ENCODE peak calls at places on chromosome 10, in eight cellular contexts. U is thoracic aorta, K is astrocyte of the spinal cord, N is neuronal stem cell, F is AG10803, H is brain microvascular endothelial cell, R is neural progenitor cell, J is BJ. I is an unnamed sample.

GRCh38 chr10:60846173-60846572 is 67.9 kb downstream of the CDK1 start:
- DNase-seq in U (no peak), K (peak; percentile 8), N (no peak), F (peak; percentile 62), H (peak; percentile 36), R (no peak), J (no peak), I (no peak)

GRCh38 chr10:12129222-12130111 is at the start of gene SEC61A2:
- DNase-seq in U (peak; percentile 64), K (peak; percentile 85), N (peak; percentile 94), F (peak; percentile 85), H (peak; percentile 78), R (peak; percentile 98), J (peak; percentile 32), I (peak; percentile 52)

GRCh38 chr10:43679509-43679908 is 30.8 kb upstream of the ZNF32 start:
- DNase-seq in U (no peak), K (no peak), N (no peak), F (peak; percentile 55), H (no peak), R (no peak), J (no peak), I (no peak)

GRCh38 chr10:34868589-34868988 is 53.5 kb upstream of the PARD3 start:
- DNase-seq in U (no peak), K (no peak), N (no peak), F (no peak), H (no peak), R (no peak), J (no peak), I (no peak)

GRCh38 chr10:132762267-132762666 is 23.7 kb downstream of the NKX6-2 start:
- DNase-seq in U (no peak), K (no peak), N (no peak), F (no peak), H (no peak), R (no peak), J (no peak), I (no peak)

GRCh38 chr10:98267069-98267893 is 713 bp downstream of the LOXL4 start:
- DNase-seq in U (no peak), K (no peak), N (no peak), F (peak; percentile 49), H (no peak), R (no peak), J (no peak), I (no peak)

GRCh38 chr10:118981946-118982345 is 47.6 kb upstream of the NANOS1 start:
- DNase-seq in U (no peak), K (no peak), N (no peak), F (no peak), H (no peak), R (no peak), J (no peak), I (no peak)

GRCh38 chr10:21385996-21386620 is 139.4 kb downstream of the SKIDA1 start:
- DNase-seq in U (no peak), K (no peak), N (no peak), F (no peak), H (no peak), R (no peak), J (no peak), I (no peak)

GRCh38 chr10:130265542-130265941 is 129.4 kb downstream of the GLRX3 start:
- DNase-seq in U (no peak), K (no peak), N (no peak), F (no peak), H (no peak), R (no peak), J (no peak), I (no peak)

GRCh38 chr10:115947104-115947503 is 325.9 kb downstream of the GFRA1 start:
- DNase-seq in U (no peak), K (peak; percentile 52), N (no peak), F (peak; percentile 88), H (no peak), R (no peak), J (no peak), I (no peak)

GRCh38 chr10:67608001-67608400 is 88.0 kb downstream of the CTNNA3 start:
- DNase-seq in U (no peak), K (no peak), N (no peak), F (no peak), H (no peak), R (no peak), J (no peak), I (no peak)

GRCh38 chr10:75405201-75406143 is 3.9 kb upstream of the ZNF503 start:
- DNase-seq in U (no peak), K (peak; percentile 29), N (peak; percentile 30), F (no peak), H (no peak), R (peak; percentile 78), J (no peak), I (no peak)

GRCh38 chr10:9262770-9263169 is 1208.3 kb downstream of the GATA3 start:
- DNase-seq in U (no peak), K (no peak), N (no peak), F (no peak), H (peak; percentile 42), R (no peak), J (no peak), I (no peak)

DNA sequence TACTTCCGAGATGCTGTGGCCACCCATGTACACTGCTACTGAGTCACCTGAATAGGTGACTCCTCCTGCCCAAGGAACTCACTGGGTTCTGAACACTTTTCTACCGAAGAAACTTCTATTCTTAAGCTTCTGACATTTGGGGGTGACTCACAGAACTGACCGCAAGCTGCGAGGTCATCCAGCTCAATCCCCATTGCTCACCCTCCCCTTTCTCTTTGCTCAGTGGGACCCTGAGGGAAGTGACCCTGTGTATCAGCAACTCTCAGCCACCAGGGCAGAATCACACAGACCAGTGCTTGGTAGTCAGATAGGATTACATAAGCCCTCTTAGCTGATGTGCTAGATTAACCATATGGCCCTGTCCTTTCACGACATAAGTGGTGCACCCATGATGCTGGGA is 46.3 kb downstream of the INSYN2A start:
- DNase-seq in U (no peak), K (peak; percentile 70), N (no peak), F (peak; percentile 45), H (peak; percentile 47), R (no peak), J (no peak), I (no peak)
- H3K4me3 ChIP-seq in U (no peak overlapping the region), K (no peak overlapping the region), N (no peak overlapping the region), F (no peak overlapping the region), H (no peak overlapping the region), R (no peak overlapping the region), J (no peak overlapping the region), I (no peak overlapping the region)

GRCh38 chr10:13827418-13827817 is 240.7 kb downstream of the PRPF18 start:
- DNase-seq in U (no peak), K (peak; percentile 49), N (no peak), F (no peak), H (no peak), R (no peak), J (no peak), I (no peak)
- H3K4me3 ChIP-seq in U (peak overlapping the region; percentile 71), K (peak overlapping the region; percentile 12), N (no peak overlapping the region), F (no peak overlapping the region), H (no peak overlapping the region), R (no peak overlapping the region), J (peak overlapping the region; percentile 7), I (no peak overlapping the region)

GRCh38 chr10:44962870-44963738 is 3.5 kb downstream of the RASSF4 start:
- DNase-seq in U (no peak), K (no peak), N (no peak), F (no peak), H (no peak), R (peak; percentile 76), J (no peak), I (peak; percentile 71)
- H3K4me3 ChIP-seq in U (no peak overlapping the region), K (no peak overlapping the region), N (no peak overlapping the region), F (no peak overlapping the region), H (no peak overlapping the region), R (peak overlapping the region; percentile 29), J (no peak overlapping the region), I (no peak overlapping the region)

GRCh38 chr10:61866700-61867368 is 34.7 kb upstream of the ARID5B start:
- DNase-seq in U (no peak), K (no peak), N (no peak), F (no peak), H (no peak), R (no peak), J (no peak), I (no peak)
- H3K4me3 ChIP-seq in U (peak overlapping the region; percentile 83), K (no peak overlapping the region), N (no peak overlapping the region), F (no peak overlapping the region), H (no peak overlapping the region), R (no peak overlapping the region), J (no peak overlapping the region), I (no peak overlapping the region)

DNA sequence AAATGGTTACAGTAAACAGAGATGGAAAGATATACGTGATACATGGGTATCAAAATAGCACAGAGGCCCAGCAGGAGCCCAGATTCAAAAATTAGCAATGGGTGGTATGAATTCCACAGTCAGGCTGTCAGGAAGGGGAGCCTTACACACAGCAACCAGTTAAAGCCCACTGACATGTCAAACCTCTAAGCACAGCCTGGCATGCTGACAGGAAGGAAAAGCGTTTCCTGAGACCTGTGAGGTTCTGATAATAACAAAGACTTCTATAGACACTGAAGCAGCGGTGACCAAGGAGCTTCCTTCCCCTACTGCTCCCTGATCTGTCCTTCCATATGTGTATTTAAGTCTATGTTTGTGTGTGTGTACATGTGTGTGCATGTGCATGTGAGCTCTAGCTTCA is 89.9 kb downstream of the PHYHIPL start:
- DNase-seq in U (no peak), K (no peak), N (no peak), F (no peak), H (no peak), R (no peak), J (no peak), I (no peak)
- H3K4me3 ChIP-seq in U (no peak overlapping the region), K (no peak overlapping the region), N (no peak overlapping the region), F (no peak overlapping the region), H (no peak overlapping the region), R (no peak overlapping the region), J (no peak overlapping the region), I (no peak overlapping the region)

GRCh38 chr10:8114741-8115340 is 60.4 kb downstream of the GATA3 start:
- DNase-seq in U (no peak), K (no peak), N (no peak), F (no peak), H (no peak), R (no peak), J (no peak), I (no peak)
- H3K4me3 ChIP-seq in U (no peak overlapping the region), K (no peak overlapping the region), N (no peak overlapping the region), F (no peak overlapping the region), H (no peak overlapping the region), R (no peak overlapping the region), J (no peak overlapping the region), I (no peak overlapping the region)

GRCh38 chr10:27742926-27743735 is 2.5 kb downstream of the MKX start:
- DNase-seq in U (no peak), K (peak; percentile 34), N (no peak), F (peak; percentile 43), H (no peak), R (peak; percentile 60), J (no peak), I (no peak)

GRCh38 chr10:27745380-27745718 is 270 bp downstream of the MKX start:
- DNase-seq in U (no peak), K (no peak), N (no peak), F (no peak), H (no peak), R (no peak), J (no peak), I (no peak)

GRCh38 chr10:27743736-27744477 is 1.7 kb downstream of the MKX start:
- DNase-seq in U (no peak), K (peak; percentile 19), N (no peak), F (peak; percentile 35), H (no peak), R (peak; percentile 12), J (no peak), I (no peak)

GRCh38 chr10:27745719-27746363 is at the start of gene MKX:
- DNase-seq in U (no peak), K (peak; percentile 50), N (peak; percentile 84), F (peak; percentile 73), H (peak; percentile 38), R (peak; percentile 93), J (no peak), I (no peak)

GRCh38 chr10:27744478-27745379 is 890 bp downstream of the MKX start:
- DNase-seq in U (no peak), K (peak; percentile 33), N (no peak), F (peak; percentile 71), H (no peak), R (peak; percentile 84), J (no peak), I (no peak)
- H3K4me3 ChIP-seq in U (peak overlapping the region; percentile 95), K (no peak overlapping the region), N (peak overlapping the region; percentile 68), F (peak overlapping the region; percentile 80), H (peak overlapping the region; percentile 12), R (peak overlapping the region; percentile 57), J (peak overlapping the region; percentile 91), I (peak overlapping the region; percentile 57)

I was measured in skeletal muscle cell.